ENCODE peak calls at places on chromosomes 12 and 14, in six cellular contexts. B, X, H, S, G and R are unnamed samples.

GRCh38 chr12:26572131-26572530 is 260.9 kb downstream of the ITPR2 start:
- DNase-seq in B (no peak), X (no peak), H (no peak), S (no peak), G (no peak), R (no peak)

GRCh38 chr12:95774311-95775045 is 16.1 kb downstream of the NTN4 start:
- DNase-seq in B (peak; percentile 70), X (no peak), H (no peak), S (no peak), G (no peak), R (no peak)

GRCh38 chr12:3202734-3203446 is 125.7 kb downstream of the TSPAN9 start:
- DNase-seq in B (peak; percentile 20), X (peak; percentile 75), H (peak; percentile 9), S (peak; percentile 75), G (peak; percentile 81), R (peak; percentile 82)

GRCh38 chr14:59265808-59266207 is 77.3 kb downstream of the DAAM1 start:
- DNase-seq in B (peak; percentile 59), X (no peak), H (no peak), S (no peak), G (no peak), R (no peak)

GRCh38 chr14:35121026-35121886 is 534 bp downstream of the PPP2R3C start:
- DNase-seq in B (no peak), X (no peak), H (no peak), S (no peak), G (no peak), R (peak; percentile 16)

GRCh38 chr14:54713364-54713763 is 146.4 kb downstream of the SAMD4A start:
- DNase-seq in B (no peak), X (no peak), H (no peak), S (no peak), G (no peak), R (no peak)

GRCh38 chr14:59343585-59343984 is 121.6 kb downstream of the GPR135 start:
- DNase-seq in B (no peak), X (no peak), H (no peak), S (no peak), G (no peak), R (no peak)

GRCh38 chr14:46580941-46581671 is 70.5 kb downstream of the RPL10L start:
- DNase-seq in B (no peak), X (peak; percentile 53), H (no peak), S (peak; percentile 13), G (no peak), R (peak; percentile 20)

GRCh38 chr12:58148405-58148804 is 207.0 kb downstream of the ATP23 start:
- DNase-seq in B (peak; percentile 57), X (no peak), H (no peak), S (no peak), G (no peak), R (no peak)